ENCODE peak calls at places on chromosomes 6 and 20, in six cellular contexts. One of them, this sample, is unnamed.

GRCh38 chr6:61649845-61650244 is 636.2 kb downstream of the KHDRBS2 start:
- DNase-seq in IMR-90: no peak
- DNase-seq in H9: no peak
- DNase-seq in mesendoderm: peak
- DNase-seq in mesenchymal stem cell: peak
- DNase-seq in neuronal stem cell: no peak
- DNase-seq in this sample: no peak

GRCh38 chr6:64010646-64011045 is 375.0 kb downstream of the PHF3 start:
- DNase-seq in H9: no peak
- DNase-seq in mesendoderm: no peak
- DNase-seq in IMR-90: no peak
- DNase-seq in neuronal stem cell: no peak
- DNase-seq in mesenchymal stem cell: no peak
- DNase-seq in this sample: peak

GRCh38 chr6:30877419-30878262 is 6.7 kb upstream of the DDR1 start:
- DNase-seq in mesenchymal stem cell: peak
- DNase-seq in mesendoderm: peak
- DNase-seq in H9: peak
- DNase-seq in neuronal stem cell: peak
- DNase-seq in IMR-90: peak
- DNase-seq in this sample: peak

GRCh38 chr20:57659131-57659788 is 39.0 kb upstream of the ZBP1 start:
- DNase-seq in IMR-90: no peak
- DNase-seq in H9: peak
- DNase-seq in mesendoderm: no peak
- DNase-seq in mesenchymal stem cell: no peak
- DNase-seq in neuronal stem cell: no peak
- DNase-seq in this sample: no peak

GRCh38 chr20:59365611-59366284 is 65.3 kb downstream of the EDN3 start:
- DNase-seq in IMR-90: no peak
- DNase-seq in H9: no peak
- DNase-seq in mesenchymal stem cell: no peak
- DNase-seq in mesendoderm: no peak
- DNase-seq in neuronal stem cell: no peak
- DNase-seq in this sample: no peak

GRCh38 chr20:33393609-33394008 is 7.7 kb downstream of the CDK5RAP1 start:
- DNase-seq in neuronal stem cell: no peak
- DNase-seq in mesenchymal stem cell: peak
- DNase-seq in H9: no peak
- DNase-seq in IMR-90: peak
- DNase-seq in mesendoderm: no peak
- DNase-seq in this sample: no peak

GRCh38 chr20:24149881-24150307 is 161.3 kb upstream of the GGTLC1 start:
- DNase-seq in H9: peak
- DNase-seq in mesenchymal stem cell: no peak
- DNase-seq in neuronal stem cell: peak
- DNase-seq in IMR-90: no peak
- DNase-seq in mesendoderm: peak
- DNase-seq in this sample: peak

GRCh38 chr6:13725570-13725969 is 13.9 kb upstream of the RANBP9 start:
- DNase-seq in H9: no peak
- DNase-seq in IMR-90: peak
- DNase-seq in mesendoderm: no peak
- DNase-seq in mesenchymal stem cell: no peak
- DNase-seq in neuronal stem cell: no peak
- DNase-seq in this sample: peak

GRCh38 chr6:296151-297122 is 4.2 kb downstream of the DUSP22 start:
- DNase-seq in mesendoderm: no peak
- DNase-seq in IMR-90: no peak
- DNase-seq in mesenchymal stem cell: no peak
- DNase-seq in neuronal stem cell: no peak
- DNase-seq in H9: no peak
- DNase-seq in this sample: no peak

GRCh38 chr20:59602546-59603080 is 1.7 kb upstream of the PHACTR3 start:
- DNase-seq in mesendoderm: no peak
- DNase-seq in IMR-90: no peak
- DNase-seq in neuronal stem cell: no peak
- DNase-seq in H9: no peak
- DNase-seq in mesenchymal stem cell: no peak
- DNase-seq in this sample: no peak

GRCh38 chr6:52718535-52718934 is 44.7 kb downstream of the GSTA2 start:
- DNase-seq in mesenchymal stem cell: no peak
- DNase-seq in H9: no peak
- DNase-seq in IMR-90: peak
- DNase-seq in mesendoderm: no peak
- DNase-seq in neuronal stem cell: no peak
- DNase-seq in this sample: no peak

GRCh38 chr6:153263489-153263888 is 132.4 kb upstream of the RGS17 start:
- DNase-seq in neuronal stem cell: no peak
- DNase-seq in H9: no peak
- DNase-seq in IMR-90: no peak
- DNase-seq in mesendoderm: no peak
- DNase-seq in mesenchymal stem cell: no peak
- DNase-seq in this sample: no peak
- H2AK5ac ChIP-seq in neuronal stem cell: no peak
- H2AK5ac ChIP-seq in H9: no peak
- H2AK5ac ChIP-seq in IMR-90: no peak
- H2AK5ac ChIP-seq in mesendoderm: no peak
- H2AK5ac ChIP-seq in mesenchymal stem cell: no peak
- H2AK5ac ChIP-seq in this sample: no peak

DNA sequence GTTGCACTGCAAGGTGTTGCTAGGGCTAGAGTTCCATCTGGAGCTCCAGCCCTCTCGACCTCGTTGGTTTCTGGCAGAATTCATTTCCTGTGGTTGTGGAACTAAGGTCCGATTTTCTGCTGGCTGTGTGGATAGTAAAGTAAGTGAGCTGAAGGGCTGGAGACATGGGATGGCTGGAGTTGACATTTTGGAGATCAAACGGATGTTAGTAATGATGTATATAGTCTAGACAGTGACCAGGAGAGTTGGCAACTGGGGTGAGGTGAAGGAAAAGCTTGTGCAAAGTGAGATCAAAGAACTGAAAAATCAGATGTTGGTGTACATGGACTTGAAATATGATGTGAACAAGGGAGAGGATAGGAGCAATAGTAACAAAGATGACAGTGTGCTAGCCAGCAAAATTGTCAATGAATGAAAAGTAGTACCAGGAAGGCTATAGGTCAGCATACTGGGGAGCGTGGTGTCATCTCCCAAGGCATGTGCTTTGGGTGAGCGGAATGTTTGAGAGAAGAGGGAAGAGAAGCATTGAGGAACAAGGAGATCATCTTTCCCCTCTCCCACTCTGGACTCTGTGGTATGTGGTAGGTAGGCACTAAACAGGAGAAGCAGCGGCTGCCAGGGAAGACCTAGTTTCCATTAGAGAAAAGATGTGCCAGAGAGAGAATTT is 7.8 kb downstream of the QRSL1 start:
- DNase-seq in IMR-90: no peak
- DNase-seq in mesendoderm: peak
- DNase-seq in neuronal stem cell: no peak
- DNase-seq in H9: no peak
- DNase-seq in mesenchymal stem cell: no peak
- DNase-seq in this sample: no peak
- H3K4ac ChIP-seq in IMR-90: no peak
- H3K4ac ChIP-seq in mesendoderm: no peak
- H3K4ac ChIP-seq in neuronal stem cell: no peak
- H3K4ac ChIP-seq in H9: no peak
- H3K4ac ChIP-seq in mesenchymal stem cell: no peak
- H3K4ac ChIP-seq in this sample: no peak

DNA sequence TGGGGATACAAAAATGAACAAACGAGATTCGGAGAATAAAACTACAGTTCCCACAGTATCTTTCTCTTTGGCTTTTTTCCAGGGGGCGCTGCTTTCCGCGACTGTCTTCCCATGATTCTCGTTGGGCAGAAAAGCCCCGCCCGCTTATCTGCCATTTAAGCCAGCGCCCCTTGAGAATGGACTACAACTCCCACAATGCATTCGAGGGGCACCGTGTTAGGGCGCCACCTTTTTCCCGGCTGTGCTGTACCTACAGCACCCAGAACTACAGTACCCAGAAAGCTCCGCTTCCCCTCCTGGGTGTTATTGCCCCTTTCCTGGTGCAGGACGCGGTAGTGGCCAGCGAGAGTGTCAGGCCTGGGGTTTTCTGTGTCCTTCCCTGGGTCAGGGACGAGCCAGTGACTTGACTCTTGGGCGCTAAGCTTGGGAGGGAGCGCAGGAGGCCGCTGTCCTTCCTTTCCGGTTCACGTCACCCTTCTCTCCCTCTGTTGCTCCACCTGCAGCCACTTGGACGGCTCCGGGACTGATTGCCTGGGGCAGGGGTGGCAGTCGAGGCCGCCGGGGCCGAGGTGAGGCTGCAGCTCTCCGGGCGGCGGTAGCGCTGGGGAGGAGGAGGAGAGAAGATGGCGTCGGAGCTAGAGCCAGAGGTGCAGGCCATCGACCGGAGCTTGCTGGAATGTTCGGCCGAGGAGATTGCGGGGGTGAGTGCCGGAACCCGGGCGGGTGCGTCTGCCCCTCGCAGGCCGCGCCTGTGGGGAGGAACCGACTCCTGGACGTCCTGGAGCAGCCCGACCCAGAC is at the start of gene UBR2:
- DNase-seq in mesenchymal stem cell: peak
- DNase-seq in neuronal stem cell: peak
- DNase-seq in H9: peak
- DNase-seq in IMR-90: peak
- DNase-seq in mesendoderm: peak
- DNase-seq in this sample: peak
- H2BK120ac ChIP-seq in mesenchymal stem cell: no peak
- H2BK120ac ChIP-seq in neuronal stem cell: peak
- H2BK120ac ChIP-seq in H9: no peak
- H2BK120ac ChIP-seq in IMR-90: peak
- H2BK120ac ChIP-seq in mesendoderm: no peak
- H2BK120ac ChIP-seq in this sample: no peak

GRCh38 chr20:41191562-41192500 is 54.5 kb downstream of the PLCG1 start:
- DNase-seq in mesenchymal stem cell: no peak
- DNase-seq in IMR-90: no peak
- DNase-seq in neuronal stem cell: no peak
- DNase-seq in mesendoderm: no peak
- DNase-seq in H9: no peak
- DNase-seq in this sample: no peak
- H2AK5ac ChIP-seq in mesenchymal stem cell: no peak
- H2AK5ac ChIP-seq in IMR-90: no peak
- H2AK5ac ChIP-seq in neuronal stem cell: no peak
- H2AK5ac ChIP-seq in mesendoderm: no peak
- H2AK5ac ChIP-seq in H9: no peak
- H2AK5ac ChIP-seq in this sample: no peak

GRCh38 chr20:64177420-64177783 is 13.2 kb downstream of the MYT1 start:
- DNase-seq in IMR-90: no peak
- DNase-seq in neuronal stem cell: no peak
- DNase-seq in mesenchymal stem cell: no peak
- DNase-seq in mesendoderm: no peak
- DNase-seq in H9: no peak
- DNase-seq in this sample: no peak

GRCh38 chr20:64173116-64173515 is 8.9 kb downstream of the MYT1 start:
- DNase-seq in mesendoderm: no peak
- DNase-seq in mesenchymal stem cell: no peak
- DNase-seq in H9: no peak
- DNase-seq in neuronal stem cell: no peak
- DNase-seq in IMR-90: no peak
- DNase-seq in this sample: no peak

GRCh38 chr20:64179805-64180204 is 15.6 kb downstream of the MYT1 start:
- DNase-seq in neuronal stem cell: no peak
- DNase-seq in mesendoderm: no peak
- DNase-seq in mesenchymal stem cell: no peak
- DNase-seq in IMR-90: no peak
- DNase-seq in H9: no peak
- DNase-seq in this sample: no peak

GRCh38 chr20:64177787-64178186 is 13.5 kb downstream of the MYT1 start:
- DNase-seq in mesenchymal stem cell: no peak
- DNase-seq in IMR-90: no peak
- DNase-seq in H9: no peak
- DNase-seq in mesendoderm: no peak
- DNase-seq in neuronal stem cell: no peak
- DNase-seq in this sample: no peak

GRCh38 chr20:64176548-64177419 is 12.5 kb downstream of the MYT1 start:
- DNase-seq in mesendoderm: no peak
- DNase-seq in IMR-90: no peak
- DNase-seq in H9: no peak
- DNase-seq in mesenchymal stem cell: no peak
- DNase-seq in neuronal stem cell: no peak
- DNase-seq in this sample: no peak
- H3K4ac ChIP-seq in mesendoderm: no peak
- H3K4ac ChIP-seq in IMR-90: no peak
- H3K4ac ChIP-seq in H9: no peak
- H3K4ac ChIP-seq in mesenchymal stem cell: no peak
- H3K4ac ChIP-seq in neuronal stem cell: no peak
- H3K4ac ChIP-seq in this sample: no peak

DNA sequence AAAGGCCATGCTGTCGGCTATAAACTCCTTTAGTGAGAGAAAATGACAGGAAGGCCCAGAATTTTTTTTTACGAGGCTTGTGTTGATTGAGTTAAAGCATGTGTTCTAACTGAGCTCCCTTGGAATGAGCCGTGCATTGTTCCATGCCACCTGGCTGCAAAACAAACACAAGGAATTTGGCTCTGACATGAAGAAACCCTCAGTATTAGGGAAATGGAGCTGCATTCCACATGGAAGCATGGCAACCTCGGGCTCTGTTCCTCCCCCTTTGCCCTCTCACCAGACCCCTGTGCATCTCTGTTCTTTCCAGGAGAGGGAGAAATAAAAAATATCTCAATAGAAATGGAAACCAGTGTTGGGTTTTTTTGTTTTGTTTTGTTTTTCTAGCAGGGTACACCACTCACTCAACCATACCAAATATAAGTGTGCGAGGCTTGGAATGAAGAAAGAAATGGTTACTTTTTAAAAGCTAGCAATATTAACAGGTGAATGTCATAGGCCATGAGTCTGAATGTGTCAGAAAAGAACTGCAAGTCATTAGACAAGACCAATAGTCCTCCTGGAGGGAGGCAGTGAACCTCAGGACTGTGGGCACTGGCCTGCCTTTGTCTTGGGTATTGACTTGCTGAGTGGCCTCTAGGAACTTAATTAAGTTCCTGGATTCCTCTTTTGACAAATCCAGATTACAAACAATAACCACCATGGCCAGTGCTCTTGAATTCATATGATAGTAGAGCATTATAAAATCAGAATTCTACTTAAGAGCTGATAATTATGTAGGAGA is 935.1 kb downstream of the KIF16B start:
- DNase-seq in mesenchymal stem cell: no peak
- DNase-seq in mesendoderm: peak
- DNase-seq in neuronal stem cell: peak
- DNase-seq in H9: peak
- DNase-seq in IMR-90: no peak
- DNase-seq in this sample: no peak
- H2BK120ac ChIP-seq in mesenchymal stem cell: no peak
- H2BK120ac ChIP-seq in mesendoderm: no peak
- H2BK120ac ChIP-seq in neuronal stem cell: no peak
- H2BK120ac ChIP-seq in H9: peak
- H2BK120ac ChIP-seq in IMR-90: no peak
- H2BK120ac ChIP-seq in this sample: no peak